ENCODE peak calls at places on chromosomes 2 and 18, in four cellular contexts. F is AG04450, H is brain microvascular endothelial cell, X is lung. B is an unnamed sample.

GRCh38 chr2:68746408-68746807 is 11.8 kb downstream of the ARHGAP25 start:
- DNase-seq in F (no peak), H (no peak), X (peak), B (peak)

GRCh38 chr2:136175466-136175865 is 57.5 kb upstream of the CXCR4 start:
- DNase-seq in F (no peak), H (no peak), X (no peak), B (no peak)

GRCh38 chr2:109242222-109242653 is 113.2 kb downstream of the SH3RF3 start:
- DNase-seq in F (no peak), H (no peak), X (no peak), B (peak)

GRCh38 chr18:68721681-68722583 is 7.0 kb upstream of the TMX3 start:
- DNase-seq in F (no peak), H (no peak), X (no peak), B (no peak)

GRCh38 chr2:10661846-10662245 is 27.9 kb downstream of the NOL10 start:
- DNase-seq in F (no peak), H (no peak), X (no peak), B (no peak)

GRCh38 chr18:24514439-24514838 is 54.0 kb downstream of the HRH4 start:
- DNase-seq in F (no peak), H (peak), X (no peak), B (no peak)

GRCh38 chr18:56684277-56684676 is 33.1 kb downstream of the WDR7 start:
- DNase-seq in F (no peak), H (no peak), X (no peak), B (no peak)

GRCh38 chr18:5287854-5288253 is 7.7 kb downstream of the ZBTB14 start:
- DNase-seq in F (no peak), H (no peak), X (no peak), B (no peak)

GRCh38 chr18:33232318-33232626 is 208.2 kb downstream of the CCDC178 start:
- DNase-seq in F (no peak), H (no peak), X (no peak), B (no peak)

GRCh38 chr2:106115250-106115649 is 78.9 kb downstream of the UXS1 start:
- DNase-seq in F (no peak), H (peak), X (no peak), B (no peak)

GRCh38 chr2:30398488-30398887 is 48.6 kb upstream of the LCLAT1 start:
- DNase-seq in F (no peak), H (no peak), X (no peak), B (no peak)

GRCh38 chr2:168203762-168204693 is 43.4 kb downstream of the STK39 start:
- DNase-seq in F (no peak), H (no peak), X (no peak), B (no peak)

GRCh38 chr2:70255637-70256314 is 2.2 kb upstream of the PCYOX1 start:
- DNase-seq in F (no peak), H (no peak), X (no peak), B (no peak)

GRCh38 chr2:44212301-44212700 is 43.6 kb downstream of the PPM1B start:
- DNase-seq in F (no peak), H (no peak), X (no peak), B (no peak)

GRCh38 chr18:35993013-35993412 is 20.5 kb downstream of the RMP24 start:
- DNase-seq in F (no peak), H (no peak), X (no peak), B (no peak)

GRCh38 chr18:35999925-36000324 is 27.4 kb downstream of the RMP24 start:
- DNase-seq in F (no peak), H (no peak), X (no peak), B (no peak)

GRCh38 chr18:35998967-35999366 is 26.5 kb downstream of the RMP24 start:
- DNase-seq in F (no peak), H (no peak), X (no peak), B (no peak)
- TF ChIP-seq CTCF in F (peak), H (peak), X (no peak), B (peak)

GRCh38 chr2:74414913-74415761 is 6.3 kb downstream of the C2orf81 start:
- DNase-seq in F (no peak), H (no peak), X (no peak), B (no peak)
- TF ChIP-seq CTCF in F (no peak), H (peak), X (no peak), B (no peak)

DNA sequence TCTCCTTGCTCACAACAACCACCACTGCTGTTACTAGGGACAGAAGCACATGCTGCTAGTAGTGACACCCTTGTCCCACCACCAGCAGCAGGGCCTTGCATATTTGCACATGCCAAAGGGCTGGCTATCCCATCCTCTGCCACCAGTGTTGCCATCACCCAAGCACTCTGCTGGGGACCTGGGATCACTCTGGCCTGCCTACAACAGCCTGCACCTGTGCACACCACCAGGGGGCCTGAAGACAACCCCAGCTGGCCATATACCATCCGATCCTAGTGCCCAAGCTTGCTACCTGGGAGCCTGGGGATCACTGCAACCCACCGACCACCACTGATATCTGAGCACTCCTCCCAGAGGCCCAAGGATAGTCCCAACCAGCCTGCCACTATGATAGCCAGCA is 99.9 kb upstream of the FANCL start:
- DNase-seq in F (no peak), H (no peak), X (no peak), B (no peak)
- TF ChIP-seq CTCF in F (no peak), H (no peak), X (no peak), B (no peak)

GRCh38 chr18:49768051-49768391 is 45.3 kb downstream of the ACAA2 start:
- DNase-seq in F (peak), H (peak), X (peak), B (no peak)
- TF ChIP-seq CTCF in F (peak), H (peak), X (peak), B (peak)

DNA sequence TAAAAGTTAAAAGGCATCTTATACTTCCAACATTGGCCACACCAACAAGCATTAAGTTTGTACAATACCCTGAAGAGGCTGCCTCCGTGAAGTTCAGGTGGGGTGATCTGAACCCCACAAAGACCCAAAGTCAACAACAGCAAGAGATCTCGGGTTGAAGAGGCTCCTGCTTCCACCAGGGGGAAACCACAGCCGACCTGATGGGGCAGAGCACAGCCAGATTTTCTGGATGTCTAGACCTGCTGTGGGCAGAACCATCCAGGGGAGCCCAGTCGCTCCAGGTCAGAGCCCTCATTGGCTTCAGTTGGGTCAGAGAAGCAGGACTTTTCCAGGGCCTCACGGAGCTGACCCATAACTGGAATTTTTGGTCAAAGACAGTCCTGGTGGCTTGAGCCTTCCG is 66.5 kb upstream of the ACKR3 start:
- DNase-seq in F (no peak), H (no peak), X (no peak), B (no peak)
- TF ChIP-seq CTCF in F (peak), H (peak), X (no peak), B (peak)

GRCh38 chr2:26503238-26503880 is 25.4 kb upstream of the OTOF start:
- DNase-seq in F (no peak), H (peak), X (peak), B (no peak)
- TF ChIP-seq CTCF in F (peak), H (peak), X (peak), B (peak)

GRCh38 chr18:12422936-12423335 is 15.2 kb downstream of the PRELID3A start:
- DNase-seq in F (no peak), H (no peak), X (no peak), B (no peak)
- TF ChIP-seq CTCF in F (no peak), H (peak), X (no peak), B (no peak)

GRCh38 chr2:225337183-225337582 is 62.3 kb upstream of the NYAP2 start:
- DNase-seq in F (peak), H (peak), X (no peak), B (no peak)
- TF ChIP-seq CTCF in F (no peak), H (no peak), X (no peak), B (no peak)

B was measured in osteocyte.